ENCODE peak calls at places on chromosomes 3 and 15, in ten cellular contexts. One of them, this sample, is unnamed.
A peak's percentile ranks its signal among the peaks of the same experiment; 100 is the strongest.

GRCh38 chr3:171116365-171116764 is 89.8 kb upstream of the SLC2A2 start:
- DNase-seq in amniotic epithelial cell: no peak
- DNase-seq in epithelial cell of proximal tubule: no peak
- DNase-seq in iPS-NIHi11: no peak
- DNase-seq in skeletal muscle cell: no peak
- DNase-seq in NCI-H510A: no peak
- DNase-seq in T-cell: no peak
- DNase-seq in stimulated activated CD8-positive, alpha-beta memory T cell treated with anti-CD3 and anti-CD28 coated beads, Interleukin-12 subunit alpha, Interleukin-12 subunit beta, amount 100 ng/mL, for 4 hours: no peak
- DNase-seq in amniotic stem cell: no peak
- DNase-seq in aorta: no peak
- DNase-seq in this sample: no peak

GRCh38 chr15:76863693-76864092 is 41.4 kb downstream of the SCAPER start:
- DNase-seq in amniotic epithelial cell: no peak
- DNase-seq in epithelial cell of proximal tubule: no peak
- DNase-seq in iPS-NIHi11: no peak
- DNase-seq in skeletal muscle cell: no peak
- DNase-seq in NCI-H510A: no peak
- DNase-seq in T-cell: no peak
- DNase-seq in stimulated activated CD8-positive, alpha-beta memory T cell treated with anti-CD3 and anti-CD28 coated beads, Interleukin-12 subunit alpha, Interleukin-12 subunit beta, amount 100 ng/mL, for 4 hours: no peak
- DNase-seq in amniotic stem cell: no peak
- DNase-seq in aorta: no peak
- DNase-seq in this sample: no peak

GRCh38 chr3:149382091-149382467 is 4.6 kb upstream of the TM4SF1 start:
- DNase-seq in amniotic epithelial cell: peak; percentile 96
- DNase-seq in epithelial cell of proximal tubule: no peak
- DNase-seq in iPS-NIHi11: no peak
- DNase-seq in skeletal muscle cell: peak; percentile 68
- DNase-seq in NCI-H510A: no peak
- DNase-seq in T-cell: no peak
- DNase-seq in stimulated activated CD8-positive, alpha-beta memory T cell treated with anti-CD3 and anti-CD28 coated beads, Interleukin-12 subunit alpha, Interleukin-12 subunit beta, amount 100 ng/mL, for 4 hours: no peak
- DNase-seq in amniotic stem cell: peak; percentile 51
- DNase-seq in aorta: no peak
- DNase-seq in this sample: no peak

GRCh38 chr15:68312701-68313204 is 35.2 kb downstream of the FEM1B start:
- DNase-seq in amniotic epithelial cell: peak; percentile 66
- DNase-seq in epithelial cell of proximal tubule: no peak
- DNase-seq in iPS-NIHi11: no peak
- DNase-seq in skeletal muscle cell: peak; percentile 25
- DNase-seq in NCI-H510A: no peak
- DNase-seq in T-cell: no peak
- DNase-seq in stimulated activated CD8-positive, alpha-beta memory T cell treated with anti-CD3 and anti-CD28 coated beads, Interleukin-12 subunit alpha, Interleukin-12 subunit beta, amount 100 ng/mL, for 4 hours: no peak
- DNase-seq in amniotic stem cell: no peak
- DNase-seq in aorta: no peak
- DNase-seq in this sample: peak; percentile 63

GRCh38 chr3:155313916-155314315 is 20.4 kb upstream of the STRIT1 start:
- DNase-seq in amniotic epithelial cell: no peak
- DNase-seq in epithelial cell of proximal tubule: no peak
- DNase-seq in iPS-NIHi11: no peak
- DNase-seq in skeletal muscle cell: no peak
- DNase-seq in NCI-H510A: no peak
- DNase-seq in T-cell: no peak
- DNase-seq in stimulated activated CD8-positive, alpha-beta memory T cell treated with anti-CD3 and anti-CD28 coated beads, Interleukin-12 subunit alpha, Interleukin-12 subunit beta, amount 100 ng/mL, for 4 hours: no peak
- DNase-seq in amniotic stem cell: no peak
- DNase-seq in aorta: no peak
- DNase-seq in this sample: no peak

GRCh38 chr3:98540346-98540745 is 8.6 kb downstream of the GPR15 start:
- DNase-seq in amniotic epithelial cell: no peak
- DNase-seq in epithelial cell of proximal tubule: no peak
- DNase-seq in iPS-NIHi11: no peak
- DNase-seq in skeletal muscle cell: no peak
- DNase-seq in NCI-H510A: no peak
- DNase-seq in T-cell: no peak
- DNase-seq in stimulated activated CD8-positive, alpha-beta memory T cell treated with anti-CD3 and anti-CD28 coated beads, Interleukin-12 subunit alpha, Interleukin-12 subunit beta, amount 100 ng/mL, for 4 hours: no peak
- DNase-seq in amniotic stem cell: no peak
- DNase-seq in aorta: no peak
- DNase-seq in this sample: no peak

GRCh38 chr15:59283717-59284336 is 77.2 kb downstream of the LDHAL6B start:
- DNase-seq in amniotic epithelial cell: no peak
- DNase-seq in epithelial cell of proximal tubule: no peak
- DNase-seq in iPS-NIHi11: peak; percentile 27
- DNase-seq in skeletal muscle cell: no peak
- DNase-seq in NCI-H510A: no peak
- DNase-seq in T-cell: no peak
- DNase-seq in stimulated activated CD8-positive, alpha-beta memory T cell treated with anti-CD3 and anti-CD28 coated beads, Interleukin-12 subunit alpha, Interleukin-12 subunit beta, amount 100 ng/mL, for 4 hours: no peak
- DNase-seq in amniotic stem cell: no peak
- DNase-seq in aorta: no peak
- DNase-seq in this sample: no peak

GRCh38 chr15:73318463-73319351 is 50.1 kb downstream of the HCN4 start:
- DNase-seq in amniotic epithelial cell: no peak
- DNase-seq in epithelial cell of proximal tubule: no peak
- DNase-seq in iPS-NIHi11: peak; percentile 75
- DNase-seq in skeletal muscle cell: no peak
- DNase-seq in NCI-H510A: no peak
- DNase-seq in T-cell: no peak
- DNase-seq in stimulated activated CD8-positive, alpha-beta memory T cell treated with anti-CD3 and anti-CD28 coated beads, Interleukin-12 subunit alpha, Interleukin-12 subunit beta, amount 100 ng/mL, for 4 hours: no peak
- DNase-seq in amniotic stem cell: no peak
- DNase-seq in aorta: no peak
- DNase-seq in this sample: peak; percentile 50

GRCh38 chr3:43046583-43046982 is 59.3 kb downstream of the POMGNT2 start:
- DNase-seq in amniotic epithelial cell: no peak
- DNase-seq in epithelial cell of proximal tubule: no peak
- DNase-seq in iPS-NIHi11: no peak
- DNase-seq in skeletal muscle cell: no peak
- DNase-seq in NCI-H510A: no peak
- DNase-seq in T-cell: no peak
- DNase-seq in stimulated activated CD8-positive, alpha-beta memory T cell treated with anti-CD3 and anti-CD28 coated beads, Interleukin-12 subunit alpha, Interleukin-12 subunit beta, amount 100 ng/mL, for 4 hours: no peak
- DNase-seq in amniotic stem cell: no peak
- DNase-seq in aorta: no peak
- DNase-seq in this sample: no peak